ENCODE peak calls at places on chromosomes 1 and 21, in eight cellular contexts. E is heart right ventricle, H is AG04449, D is GM06990, Z is AG04450, N is transverse colon, J is uterus, T is right cardiac atrium. U is an unnamed sample.

GRCh38 chr1:239954836-239955235 is 136.8 kb upstream of the FMN2 start:
- DNase-seq in E (no peak), D (no peak), Z (no peak), N (no peak), J (no peak), T (no peak), H (no peak), U (no peak)

GRCh38 chr1:154337253-154337894 is 12.0 kb downstream of the ATP8B2 start:
- DNase-seq in E (no peak), T (no peak), H (no peak), N (no peak), D (no peak), J (no peak), Z (no peak), U (no peak)

GRCh38 chr1:93331412-93331811 is 14.3 kb upstream of the DR1 start:
- DNase-seq in T (no peak), E (no peak), H (no peak), D (no peak), J (no peak), Z (no peak), N (no peak), U (no peak)

GRCh38 chr1:47776554-47777156 is 220.5 kb downstream of the TRABD2B start:
- DNase-seq in E (no peak), N (no peak), H (no peak), D (no peak), J (no peak), T (peak), Z (no peak), U (no peak)

GRCh38 chr1:219324629-219325367 is 151.1 kb downstream of the LYPLAL1 start:
- DNase-seq in H (peak), E (no peak), D (peak), J (no peak), N (no peak), T (no peak), Z (peak), U (no peak)

GRCh38 chr1:232274236-232274855 is 355.6 kb downstream of the SIPA1L2 start:
- DNase-seq in E (no peak), N (no peak), T (no peak), D (no peak), Z (no peak), H (no peak), J (no peak), U (no peak)

GRCh38 chr21:25735895-25736597 is 1.3 kb downstream of the GABPA start:
- DNase-seq in Z (no peak), D (no peak), T (no peak), J (no peak), N (no peak), E (no peak), H (no peak), U (peak)

GRCh38 chr1:165259706-165260105 is 96.8 kb downstream of the LMX1A start:
- DNase-seq in N (no peak), E (no peak), T (no peak), H (no peak), Z (no peak), J (no peak), D (no peak), U (no peak)

GRCh38 chr1:27428316-27429028 is 36.0 kb downstream of the GPR3 start:
- DNase-seq in E (peak), N (no peak), D (no peak), Z (no peak), H (no peak), J (no peak), T (peak), U (no peak)

GRCh38 chr1:54377040-54377691 is 29.0 kb downstream of the SSBP3 start:
- DNase-seq in T (no peak), Z (no peak), D (no peak), E (no peak), J (no peak), H (no peak), N (no peak), U (peak)

GRCh38 chr21:40041446-40041845 is 174.2 kb downstream of the PCP4 start:
- DNase-seq in H (no peak), D (no peak), Z (no peak), E (no peak), T (no peak), J (no peak), N (no peak), U (no peak)

GRCh38 chr1:17700363-17700762 is 54.8 kb upstream of the ACTL8 start:
- DNase-seq in J (no peak), T (peak), E (no peak), Z (no peak), H (no peak), N (no peak), D (no peak), U (no peak)

GRCh38 chr1:168512864-168513595 is 30.8 kb downstream of the XCL2 start:
- DNase-seq in Z (no peak), H (no peak), N (no peak), T (peak), J (no peak), E (no peak), D (no peak), U (peak)

GRCh38 chr1:82177190-82177589 is 376.5 kb downstream of the ADGRL2 start:
- DNase-seq in Z (no peak), H (no peak), E (no peak), T (no peak), D (no peak), N (no peak), J (no peak), U (peak)

GRCh38 chr1:156387899-156388813 is 19.1 kb downstream of the RHBG start:
- DNase-seq in N (no peak), Z (no peak), J (no peak), H (no peak), E (no peak), T (no peak), D (no peak), U (no peak)

GRCh38 chr1:200374569-200375312 is 35.1 kb downstream of the ZNF281 start:
- DNase-seq in E (no peak), Z (no peak), H (no peak), T (no peak), N (no peak), J (no peak), D (no peak), U (no peak)

GRCh38 chr1:169572184-169572583 is 14.1 kb downstream of the F5 start:
- DNase-seq in H (no peak), E (no peak), Z (no peak), N (no peak), D (no peak), J (no peak), T (no peak), U (peak)

GRCh38 chr21:36375994-36376393 is 9.2 kb upstream of the CHAF1B start:
- DNase-seq in D (no peak), J (no peak), Z (no peak), E (no peak), N (no peak), T (no peak), H (no peak), U (no peak)

GRCh38 chr21:42533306-42533962 is 19.8 kb downstream of the SLC37A1 start:
- DNase-seq in D (no peak), H (no peak), Z (no peak), T (no peak), J (no peak), E (no peak), N (peak), U (no peak)

GRCh38 chr21:42534361-42534900 is 20.8 kb downstream of the SLC37A1 start:
- DNase-seq in J (no peak), D (no peak), N (peak), Z (no peak), H (no peak), E (no peak), T (no peak), U (peak)

GRCh38 chr21:42534901-42535378 is 21.3 kb downstream of the SLC37A1 start:
- DNase-seq in N (peak), T (no peak), E (no peak), J (no peak), D (peak), Z (no peak), H (no peak), U (peak)

GRCh38 chr21:42532466-42533181 is 19.0 kb downstream of the SLC37A1 start:
- DNase-seq in Z (no peak), E (peak), N (peak), D (no peak), J (peak), H (no peak), T (peak), U (peak)

DNA sequence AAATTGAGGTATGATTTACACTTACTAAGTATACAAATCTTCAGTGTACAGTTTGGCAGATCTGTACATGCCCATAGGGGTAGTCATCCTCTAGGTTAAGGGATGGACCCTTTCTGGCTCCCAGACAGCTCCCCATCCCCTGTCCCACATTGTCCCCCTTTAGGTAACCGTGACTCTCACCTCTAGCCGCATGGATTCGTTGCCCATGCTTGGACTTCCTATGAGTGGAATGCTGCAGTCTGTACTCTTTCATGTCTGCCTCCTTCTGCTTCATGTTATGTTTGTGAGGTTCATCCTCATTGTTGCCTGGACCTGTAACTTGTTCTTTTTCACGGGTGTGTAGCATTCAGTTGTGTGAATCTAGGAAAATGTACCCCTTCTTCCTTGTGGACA is 20.3 kb downstream of the SLC37A1 start:
- DNase-seq in H (no peak), T (no peak), N (peak), E (no peak), D (no peak), J (no peak), Z (no peak), U (no peak)
- H3K4me3 ChIP-seq in H (no peak), T (no peak), N (no peak), E (no peak), D (peak), J (no peak), Z (no peak), U (no peak)

DNA sequence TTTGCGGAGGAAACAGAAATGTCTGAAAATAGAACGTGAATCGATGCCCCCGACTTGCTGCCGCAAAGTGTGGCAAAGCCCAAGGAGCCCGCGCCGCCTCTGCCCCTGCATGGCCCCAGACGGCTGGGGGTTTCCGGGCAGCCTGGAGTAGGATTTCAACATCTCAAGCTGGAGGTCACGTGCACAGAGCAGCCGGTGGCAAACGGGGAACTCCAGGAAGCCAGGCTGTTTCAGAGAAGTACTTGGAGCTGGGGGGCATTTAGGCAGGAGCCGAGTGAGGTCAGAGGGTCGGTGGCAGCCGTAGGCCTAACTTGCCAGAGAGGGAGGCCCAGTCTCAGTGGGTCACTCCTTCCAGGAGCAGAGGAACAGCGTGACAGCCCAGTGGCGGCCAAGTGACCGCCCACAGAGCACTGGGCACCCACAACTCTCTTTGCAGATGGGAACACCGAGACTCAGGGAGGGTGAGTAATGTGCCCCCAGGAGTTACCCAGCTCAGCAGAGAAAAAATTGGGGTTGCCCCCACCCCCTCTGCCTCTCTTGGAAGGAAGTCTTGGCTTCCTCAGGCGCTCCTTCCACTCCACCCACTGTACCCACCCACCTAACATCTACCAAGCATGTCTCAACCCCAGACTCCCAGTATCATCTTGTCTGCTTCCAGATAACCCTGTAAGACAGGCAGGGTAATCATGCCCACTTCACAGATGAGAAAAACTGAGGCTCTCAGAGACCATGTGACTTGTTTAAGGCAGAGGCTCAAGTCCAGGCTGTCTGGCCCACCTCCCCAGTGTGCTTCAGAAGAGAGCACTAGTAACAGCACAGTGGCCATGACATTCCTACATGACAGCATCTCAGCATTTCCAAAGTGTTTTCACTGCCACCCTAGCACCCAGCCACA is 179.4 kb downstream of the HIVEP3 start:
- DNase-seq in D (peak), E (peak), Z (peak), T (peak), N (peak), H (peak), J (peak), U (no peak)
- H3K4me3 ChIP-seq in D (peak), E (no peak), Z (no peak), T (no peak), N (no peak), H (peak), J (no peak), U (no peak)

GRCh38 chr1:23120383-23120782 is 48.3 kb downstream of the LUZP1 start:
- DNase-seq in J (no peak), T (no peak), E (no peak), Z (no peak), D (no peak), N (no peak), H (no peak), U (no peak)

GRCh38 chr1:23116921-23117699 is 51.5 kb downstream of the LUZP1 start:
- DNase-seq in H (no peak), E (no peak), D (no peak), N (no peak), T (no peak), J (no peak), Z (no peak), U (no peak)

GRCh38 chr1:23118407-23118806 is 50.2 kb downstream of the LUZP1 start:
- DNase-seq in H (no peak), J (no peak), N (no peak), D (no peak), Z (no peak), T (no peak), E (no peak), U (no peak)

GRCh38 chr1:23116216-23116836 is 52.3 kb downstream of the LUZP1 start:
- DNase-seq in H (no peak), J (no peak), Z (no peak), E (no peak), N (no peak), T (no peak), D (no peak), U (no peak)

DNA sequence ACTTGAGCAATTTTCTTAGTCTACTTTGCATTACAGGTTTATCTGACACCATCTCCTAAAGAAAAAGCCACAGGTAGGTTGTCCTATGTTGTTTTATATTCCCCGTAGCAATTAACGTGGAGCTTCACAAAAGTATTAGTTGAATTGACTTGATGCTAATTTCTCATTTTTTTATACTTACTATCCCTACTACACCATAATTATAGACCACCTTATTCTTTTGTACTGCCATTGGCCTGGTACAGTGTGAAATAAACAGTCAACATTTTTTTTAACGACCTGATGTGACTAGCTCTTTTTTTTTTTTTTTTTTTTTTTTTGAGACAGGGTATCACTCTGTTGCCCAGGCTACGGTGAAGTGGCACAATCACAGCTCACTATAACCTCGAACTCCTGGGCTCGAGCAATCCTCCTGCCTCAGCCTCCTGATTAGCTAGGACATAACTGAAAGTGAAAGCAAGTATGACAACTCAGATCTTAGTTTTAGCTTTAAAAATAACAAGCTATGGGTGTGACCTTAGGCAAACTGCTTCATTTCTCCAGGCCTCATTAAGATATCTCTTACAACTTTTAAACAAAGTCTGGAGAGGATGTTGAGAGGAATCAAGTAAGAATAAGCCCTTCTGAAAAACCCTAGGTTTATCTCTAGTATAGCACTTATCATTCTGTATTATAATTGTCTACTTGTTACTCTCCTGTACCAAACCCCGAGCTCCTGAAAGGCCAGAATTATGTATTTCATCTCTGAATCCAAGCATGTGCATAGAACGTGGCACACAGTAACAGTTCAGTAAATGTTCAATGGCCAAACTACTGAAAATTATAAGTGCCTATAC is 49.5 kb downstream of the LUZP1 start:
- DNase-seq in D (no peak), H (no peak), J (no peak), E (no peak), N (peak), Z (no peak), T (peak), U (peak)
- H3K4me3 ChIP-seq in D (no peak), H (no peak), J (no peak), E (no peak), N (no peak), Z (no peak), T (peak), U (no peak)

GRCh38 chr1:234710936-234711335 is 101.0 kb upstream of the IRF2BP2 start:
- DNase-seq in Z (no peak), T (no peak), N (no peak), H (no peak), E (no peak), D (no peak), J (no peak), U (no peak)

GRCh38 chr1:234710381-234710780 is 100.4 kb upstream of the IRF2BP2 start:
- DNase-seq in N (no peak), J (no peak), Z (no peak), D (no peak), H (no peak), T (no peak), E (no peak), U (no peak)

GRCh38 chr1:234709473-234710279 is 99.7 kb upstream of the IRF2BP2 start:
- DNase-seq in T (peak), E (peak), J (no peak), Z (no peak), D (no peak), N (peak), H (no peak), U (peak)

GRCh38 chr1:234712891-234713305 is 102.9 kb upstream of the IRF2BP2 start:
- DNase-seq in N (no peak), E (no peak), D (no peak), T (no peak), Z (no peak), H (no peak), J (no peak), U (peak)

DNA sequence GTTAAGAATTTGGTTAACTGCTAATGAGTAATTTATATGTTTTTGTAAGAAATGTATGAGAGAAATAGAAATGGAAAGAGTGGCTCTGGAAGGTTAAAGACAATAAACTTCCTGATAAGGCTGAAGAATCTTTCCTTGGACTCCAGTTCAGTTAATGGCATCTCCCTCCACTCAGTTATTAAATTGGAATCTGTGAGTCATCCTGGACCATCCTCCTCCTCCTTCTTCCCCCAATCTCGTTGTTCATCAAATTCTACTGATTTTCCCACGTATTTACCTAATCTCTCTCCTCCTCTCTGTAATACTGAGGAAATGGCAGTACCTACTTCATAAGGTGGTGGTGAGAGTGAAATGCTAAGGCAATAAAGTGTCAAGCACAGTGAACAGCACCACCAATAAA is 101.4 kb upstream of the IRF2BP2 start:
- DNase-seq in D (no peak), J (no peak), Z (no peak), N (no peak), E (no peak), T (no peak), H (no peak), U (no peak)
- H3K4me3 ChIP-seq in D (no peak), J (no peak), Z (no peak), N (no peak), E (no peak), T (no peak), H (no peak), U (no peak)

GRCh38 chr1:173601588-173601987 is 1.3 kb downstream of the SLC9C2 start:
- DNase-seq in T (no peak), E (no peak), N (no peak), Z (no peak), J (no peak), D (peak), H (no peak), U (no peak)

GRCh38 chr1:173608503-173609216 is 5.8 kb upstream of the SLC9C2 start:
- DNase-seq in J (no peak), Z (no peak), D (no peak), H (no peak), T (no peak), E (no peak), N (no peak), U (no peak)

GRCh38 chr1:173603056-173603591 is at the start of gene SLC9C2:
- DNase-seq in H (no peak), Z (no peak), J (no peak), T (peak), N (no peak), E (no peak), D (no peak), U (peak)
- H3K4me3 ChIP-seq in H (no peak), Z (no peak), J (peak), T (peak), N (no peak), E (peak), D (no peak), U (no peak)

U was measured in small intestine.